ENCODE peak calls at places on chromosomes 3 and 15, in eight cellular contexts. F is tibial artery, E is cardiac muscle cell, X is Caco-2, R is left ventricle myocardium inferior, L is MM.1S, N is kidney, D is mucosa of descending colon. C is an unnamed sample.

GRCh38 chr15:38069506-38069905 is 135.1 kb downstream of the TMCO5A start:
- DNase-seq in F (peak; percentile 76), E (no peak), X (peak; percentile 53), R (no peak), L (no peak), N (no peak), D (peak; percentile 75), C (no peak)

GRCh38 chr15:76565366-76565765 is 228.8 kb downstream of the ISL2 start:
- DNase-seq in F (no peak), E (no peak), X (no peak), R (no peak), L (no peak), N (no peak), D (no peak), C (no peak)

GRCh38 chr3:183988216-183988790 is 29.4 kb downstream of the ABCC5 start:
- DNase-seq in F (no peak), E (no peak), X (peak; percentile 77), R (no peak), L (no peak), N (no peak), D (no peak), C (no peak)

GRCh38 chr3:38564631-38565338 is 68.6 kb downstream of the EXOG start:
- DNase-seq in F (no peak), E (no peak), X (no peak), R (no peak), L (no peak), N (peak; percentile 49), D (no peak), C (peak; percentile 43)

GRCh38 chr3:71707600-71707999 is 17.6 kb downstream of the EIF4E3 start:
- DNase-seq in F (no peak), E (no peak), X (peak; percentile 38), R (no peak), L (no peak), N (no peak), D (no peak), C (no peak)

GRCh38 chr15:51094606-51095569 is at the start of gene TNFAIP8L3:
- DNase-seq in F (peak; percentile 43), E (peak; percentile 61), X (no peak), R (peak; percentile 29), L (no peak), N (peak; percentile 82), D (peak; percentile 58), C (peak; percentile 76)

GRCh38 chr3:16545413-16546185 is 32.1 kb upstream of the RFTN1 start:
- DNase-seq in F (no peak), E (no peak), X (no peak), R (no peak), L (no peak), N (no peak), D (no peak), C (no peak)

GRCh38 chr3:42515976-42516375 is 13.5 kb downstream of the VIPR1 start:
- DNase-seq in F (no peak), E (no peak), X (no peak), R (no peak), L (no peak), N (peak; percentile 16), D (no peak), C (no peak)

GRCh38 chr3:104044002-104044401 is 1322.7 kb upstream of the ALCAM start:
- DNase-seq in F (no peak), E (no peak), X (no peak), R (no peak), L (no peak), N (no peak), D (no peak), C (no peak)

GRCh38 chr3:132256984-132257383 is 60.2 kb upstream of the ACP3 start:
- DNase-seq in F (no peak), E (peak; percentile 79), X (peak; percentile 55), R (no peak), L (no peak), N (no peak), D (no peak), C (no peak)

GRCh38 chr3:17322106-17322793 is 420.2 kb downstream of the TBC1D5 start:
- DNase-seq in F (no peak), E (no peak), X (no peak), R (no peak), L (peak; percentile 58), N (no peak), D (no peak), C (no peak)

GRCh38 chr3:141955163-141955562 is 78.7 kb downstream of the ATP1B3 start:
- DNase-seq in F (no peak), E (no peak), X (no peak), R (no peak), L (no peak), N (no peak), D (no peak), C (no peak)

GRCh38 chr3:86771741-86772512 is 219.0 kb downstream of the VGLL3 start:
- DNase-seq in F (no peak), E (no peak), X (no peak), R (no peak), L (no peak), N (peak; percentile 65), D (no peak), C (no peak)

GRCh38 chr3:12954891-12955650 is 113.7 kb upstream of the RPL32 start:
- DNase-seq in F (peak; percentile 91), E (no peak), X (no peak), R (peak; percentile 86), L (no peak), N (peak; percentile 89), D (peak; percentile 87), C (peak; percentile 94)

GRCh38 chr3:110946810-110947209 is 124.8 kb upstream of the NECTIN3 start:
- DNase-seq in F (no peak), E (no peak), X (no peak), R (no peak), L (no peak), N (no peak), D (no peak), C (no peak)
- H3K9me3 ChIP-seq in F (peaks cover 40% of the 10 kb centered on the region), E (no peaks in the 10 kb centered on the region), X (peaks cover 32% of the 10 kb centered on the region), R (peaks cover 94% of the 10 kb centered on the region), L (no peaks in the 10 kb centered on the region), N (peaks cover 2% of the 10 kb centered on the region), D (peaks cover 42% of the 10 kb centered on the region), C (peaks cover 93% of the 10 kb centered on the region)

GRCh38 chr15:36886135-36887011 is 214.0 kb downstream of the MEIS2 start:
- DNase-seq in F (no peak), E (no peak), X (no peak), R (no peak), L (no peak), N (no peak), D (no peak), C (no peak)

GRCh38 chr15:36882487-36883108 is 217.8 kb downstream of the MEIS2 start:
- DNase-seq in F (no peak), E (peak; percentile 52), X (no peak), R (peak; percentile 19), L (no peak), N (no peak), D (no peak), C (no peak)

GRCh38 chr15:36885709-36886108 is 214.6 kb downstream of the MEIS2 start:
- DNase-seq in F (no peak), E (no peak), X (no peak), R (no peak), L (no peak), N (no peak), D (no peak), C (no peak)

GRCh38 chr15:36884404-36885335 is 215.7 kb downstream of the MEIS2 start:
- DNase-seq in F (no peak), E (no peak), X (no peak), R (no peak), L (no peak), N (no peak), D (no peak), C (no peak)

GRCh38 chr15:36883705-36884355 is 216.5 kb downstream of the MEIS2 start:
- DNase-seq in F (peak; percentile 83), E (peak; percentile 97), X (peak; percentile 86), R (peak; percentile 82), L (peak; percentile 81), N (peak; percentile 93), D (peak; percentile 69), C (peak; percentile 88)
- H3K4me1 ChIP-seq in F (peaks cover 50% of the 10 kb centered on the region), E (peaks cover 82% of the 10 kb centered on the region), X (peaks cover 17% of the 10 kb centered on the region), R (peaks cover 28% of the 10 kb centered on the region), L (no peaks in the 10 kb centered on the region), N (peaks cover 8% of the 10 kb centered on the region), D (peaks cover 4% of the 10 kb centered on the region), C (peaks cover 5% of the 10 kb centered on the region)

DNA sequence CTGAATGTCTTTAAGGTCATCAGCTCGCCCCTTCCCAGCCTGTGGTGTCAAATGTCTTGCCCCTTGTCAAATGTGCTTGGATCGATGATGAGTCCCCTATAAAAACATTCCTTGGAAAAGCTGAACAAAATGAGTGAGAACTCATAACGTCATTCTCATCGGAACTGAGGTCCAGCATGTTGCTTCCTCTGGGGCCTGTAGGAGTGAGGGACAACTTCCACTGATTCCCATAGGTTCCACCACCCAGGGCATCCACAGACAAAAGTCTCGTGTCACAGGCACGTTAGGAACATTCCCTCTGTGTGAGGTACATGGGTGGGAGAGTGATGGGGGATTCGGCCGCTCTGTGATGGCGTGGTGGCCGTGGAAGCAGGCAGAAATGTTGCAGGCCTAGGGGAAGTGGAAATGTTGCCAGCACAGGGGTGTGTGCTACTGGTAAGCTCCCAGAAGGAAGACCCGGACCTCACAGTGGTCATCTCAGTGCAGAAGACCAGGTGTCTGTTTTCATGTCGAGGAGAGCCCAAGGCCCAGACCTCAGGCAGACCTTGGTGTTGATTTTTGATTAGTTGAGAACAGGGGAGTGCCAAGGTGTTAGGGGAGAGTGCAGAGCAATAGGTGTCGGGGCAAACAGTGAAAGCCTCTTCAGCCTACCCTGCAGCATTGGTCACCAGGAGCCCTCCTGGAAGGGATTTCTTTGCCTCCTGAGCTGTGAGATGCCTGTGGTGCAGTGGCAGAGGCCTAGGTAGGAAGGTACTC is 96.8 kb downstream of the SNRPN start:
- DNase-seq in F (no peak), E (no peak), X (no peak), R (no peak), L (no peak), N (no peak), D (peak; percentile 16), C (peak; percentile 47)
- H3K9me3 ChIP-seq in F (peaks cover 100% of the 10 kb centered on the region), E (peaks cover 7% of the 10 kb centered on the region), X (peaks cover 77% of the 10 kb centered on the region), R (peaks cover 99% of the 10 kb centered on the region), L (peaks cover 3% of the 10 kb centered on the region), N (peaks cover 77% of the 10 kb centered on the region), D (peaks cover 97% of the 10 kb centered on the region), C (peaks cover 97% of the 10 kb centered on the region)

GRCh38 chr3:177150970-177151627 is 46.2 kb downstream of the TBL1XR1 start:
- DNase-seq in F (no peak), E (peak; percentile 32), X (no peak), R (no peak), L (no peak), N (no peak), D (no peak), C (no peak)
- H3K4me1 ChIP-seq in F (peaks cover 74% of the 10 kb centered on the region), E (peaks cover 14% of the 10 kb centered on the region), X (peaks cover 25% of the 10 kb centered on the region), R (peaks cover 87% of the 10 kb centered on the region), L (peaks cover 58% of the 10 kb centered on the region), N (peaks cover 12% of the 10 kb centered on the region), D (peaks cover 27% of the 10 kb centered on the region), C (peaks cover 82% of the 10 kb centered on the region)

DNA sequence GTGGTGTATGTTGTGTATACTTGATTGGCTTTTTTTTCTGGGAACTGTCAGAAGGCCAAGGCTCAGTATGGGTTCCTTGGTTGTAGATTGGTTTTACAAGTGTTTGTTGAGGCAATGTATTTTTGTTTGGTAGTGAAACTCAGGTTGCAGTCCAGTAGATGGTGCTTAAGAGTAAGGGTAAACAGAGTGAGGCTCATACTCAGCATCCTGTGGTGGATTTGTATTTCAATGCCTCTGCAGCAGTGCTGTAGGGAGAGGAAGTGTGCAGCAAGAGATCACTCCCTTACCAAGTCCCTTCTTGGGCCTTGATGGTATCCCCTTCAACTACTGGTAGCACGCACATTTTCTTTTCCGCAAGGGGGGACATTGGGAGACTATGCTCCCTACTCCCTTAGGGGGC is 428.5 kb upstream of the CNTN3 start:
- DNase-seq in F (no peak), E (no peak), X (no peak), R (no peak), L (no peak), N (no peak), D (no peak), C (no peak)
- H3K9me3 ChIP-seq in F (peaks cover 10% of the 10 kb centered on the region), E (no peaks in the 10 kb centered on the region), X (no peaks in the 10 kb centered on the region), R (peaks cover 28% of the 10 kb centered on the region), L (no peaks in the 10 kb centered on the region), N (peaks cover 7% of the 10 kb centered on the region), D (peaks cover 5% of the 10 kb centered on the region), C (peaks cover 36% of the 10 kb centered on the region)

GRCh38 chr3:66477846-66478245 is 23.0 kb downstream of the LRIG1 start:
- DNase-seq in F (no peak), E (no peak), X (peak; percentile 51), R (no peak), L (no peak), N (no peak), D (no peak), C (no peak)
- H3K4me1 ChIP-seq in F (peaks cover 100% of the 10 kb centered on the region), E (peaks cover 49% of the 10 kb centered on the region), X (peaks cover 97% of the 10 kb centered on the region), R (peaks cover 99% of the 10 kb centered on the region), L (peaks cover 44% of the 10 kb centered on the region), N (peaks cover 27% of the 10 kb centered on the region), D (peaks cover 86% of the 10 kb centered on the region), C (peaks cover 24% of the 10 kb centered on the region)

C was measured in spleen.